ENCODE peak calls at places on chromosomes 1 and 21, in nine cellular contexts. J is A549, H is ovary, E is transverse colon, D is stomach, G is K562, Y is tibial nerve, A is SK-N-SH, T is suprapubic skin. R is an unnamed sample.

GRCh38 chr1:227958617-227959324 is 11.0 kb upstream of the WNT9A start:
- DNase-seq in J (no peak), H (no peak), E (no peak), D (peak; percentile 14), G (peak; percentile 2), Y (no peak), A (no peak), T (peak; percentile 49), R (no peak)

GRCh38 chr1:89198500-89199072 is at the start of gene GBP4:
- DNase-seq in J (no peak), H (peak; percentile 57), E (peak; percentile 46), D (peak; percentile 42), G (no peak), Y (peak; percentile 44), A (no peak), T (no peak), R (no peak)

GRCh38 chr1:46539968-46540367 is 11.5 kb downstream of the KNCN start:
- DNase-seq in J (no peak), H (no peak), E (no peak), D (no peak), G (peak; percentile 14), Y (no peak), A (no peak), T (no peak), R (no peak)

GRCh38 chr1:232533328-232533727 is 96.6 kb downstream of the SIPA1L2 start:
- DNase-seq in J (no peak), H (no peak), E (no peak), D (no peak), G (no peak), Y (no peak), A (no peak), T (no peak), R (no peak)

GRCh38 chr1:156421062-156421938 is 52.3 kb downstream of the RHBG start:
- DNase-seq in J (peak; percentile 98), H (peak; percentile 66), E (peak; percentile 78), D (peak; percentile 74), G (peak; percentile 98), Y (peak; percentile 55), A (peak; percentile 98), T (no peak), R (peak; percentile 19)

GRCh38 chr1:10795305-10796021 is 983 bp downstream of the CASZ1 start:
- DNase-seq in J (no peak), H (no peak), E (peak; percentile 42), D (no peak), G (no peak), Y (no peak), A (peak; percentile 59), T (no peak), R (no peak)

GRCh38 chr1:229380514-229381160 is 37.8 kb upstream of the CCSAP start:
- DNase-seq in J (no peak), H (no peak), E (no peak), D (no peak), G (no peak), Y (no peak), A (no peak), T (no peak), R (no peak)

GRCh38 chr1:49626474-49626873 is 397.3 kb downstream of the AGBL4 start:
- DNase-seq in J (no peak), H (no peak), E (no peak), D (no peak), G (no peak), Y (no peak), A (no peak), T (no peak), R (no peak)

GRCh38 chr1:159853417-159853816 is 9.0 kb downstream of the VSIG8 start:
- DNase-seq in J (no peak), H (no peak), E (no peak), D (no peak), G (no peak), Y (no peak), A (no peak), T (no peak), R (no peak)

GRCh38 chr1:192580351-192580962 is 4.9 kb downstream of the RGS1 start:
- DNase-seq in J (no peak), H (no peak), E (peak; percentile 16), D (no peak), G (no peak), Y (peak; percentile 52), A (no peak), T (no peak), R (peak; percentile 20)

GRCh38 chr1:64983110-64983509 is 16.8 kb upstream of the JAK1 start:
- DNase-seq in J (peak; percentile 84), H (no peak), E (no peak), D (no peak), G (peak; percentile 33), Y (no peak), A (peak; percentile 61), T (no peak), R (peak; percentile 84)
- TF ChIP-seq EP300 in J (peak; percentile 37), H (no peak), E (no peak), D (no peak), G (no peak), Y (no peak), A (no peak), T (no peak), R (no peak)

DNA sequence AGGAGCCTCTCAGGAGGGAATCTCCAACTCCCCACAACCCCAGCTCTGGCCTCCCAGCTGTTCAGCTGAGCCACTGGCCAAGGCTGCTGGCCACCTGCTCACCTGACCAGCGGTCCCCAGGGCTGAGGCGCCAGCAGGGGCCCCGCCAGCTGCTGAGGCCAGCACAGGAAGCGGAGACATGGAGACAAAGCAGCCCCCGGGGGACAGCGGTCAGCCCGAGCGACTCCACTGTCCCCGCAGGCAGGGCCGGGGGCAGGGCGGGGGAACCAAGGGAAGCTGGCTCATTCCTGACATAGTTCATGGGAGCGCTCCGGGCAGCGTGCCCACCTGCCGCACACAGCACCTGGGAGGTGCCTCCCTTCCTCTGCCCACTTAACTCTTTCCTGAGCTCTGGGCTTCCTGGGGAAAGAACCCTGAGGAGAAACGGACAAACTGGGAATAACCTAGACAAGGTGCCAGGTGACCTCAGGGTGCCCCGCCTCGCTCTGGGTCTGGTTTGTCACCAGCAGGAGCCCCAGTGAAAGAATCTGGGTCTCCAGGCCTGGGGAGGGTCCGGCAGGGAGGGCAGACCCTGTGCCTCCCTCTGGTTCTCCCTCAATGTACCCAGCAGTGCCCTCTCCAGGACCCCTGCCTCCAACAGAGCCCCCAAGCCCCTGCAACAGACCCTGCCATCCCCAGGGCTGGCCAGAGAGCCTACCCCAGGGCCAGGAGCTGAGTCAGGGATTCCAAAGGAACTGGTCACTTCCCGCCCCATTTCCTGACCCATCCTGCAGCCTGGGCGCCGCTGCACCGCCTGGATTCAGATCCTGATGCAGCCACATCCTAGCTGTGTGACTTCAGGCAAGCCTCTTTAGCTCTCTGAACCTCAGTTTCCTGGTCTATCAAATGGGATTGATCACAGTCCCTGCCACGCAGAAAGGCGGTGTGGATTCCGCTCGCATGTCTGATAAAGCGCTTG is 10.6 kb downstream of the EPHA2 start:
- DNase-seq in J (peak; percentile 83), H (peak; percentile 79), E (peak; percentile 84), D (peak; percentile 94), G (no peak), Y (peak; percentile 45), A (no peak), T (no peak), R (peak; percentile 68)
- TF ChIP-seq EP300 in J (no peak), H (no peak), E (no peak), D (no peak), G (no peak), Y (peak; percentile 64), A (no peak), T (no peak), R (no peak)

GRCh38 chr21:24290151-24290833 is 1317.0 kb downstream of the MRPL39 start:
- DNase-seq in J (no peak), H (no peak), E (no peak), D (no peak), G (no peak), Y (no peak), A (no peak), T (no peak), R (no peak)
- TF ChIP-seq EP300 in J (no peak), H (no peak), E (no peak), D (no peak), G (no peak), Y (no peak), A (no peak), T (no peak), R (no peak)

DNA sequence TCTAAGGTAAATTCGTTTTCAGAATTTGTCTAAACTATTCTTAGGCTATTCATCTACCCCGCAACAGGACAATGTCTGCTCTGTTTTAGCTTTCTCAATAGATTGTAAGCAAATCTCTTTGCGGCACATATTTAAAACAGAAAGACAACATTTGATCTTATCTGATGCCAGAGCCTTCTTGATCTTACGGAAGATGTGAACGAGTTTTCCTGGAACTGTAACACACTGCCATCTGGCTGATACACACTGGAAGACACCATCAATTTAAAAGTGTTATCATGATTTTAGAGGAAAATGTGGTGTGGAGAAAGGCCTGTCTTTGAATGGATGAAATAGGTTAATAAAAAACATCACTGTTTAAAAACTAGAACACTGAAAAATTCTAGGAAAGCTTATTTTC is 36.1 kb downstream of the COA6 start:
- DNase-seq in J (no peak), H (no peak), E (no peak), D (no peak), G (no peak), Y (no peak), A (peak; percentile 57), T (no peak), R (no peak)
- TF ChIP-seq EP300 in J (no peak), H (no peak), E (no peak), D (no peak), G (no peak), Y (no peak), A (peak; percentile 74), T (no peak), R (no peak)

GRCh38 chr1:173507205-173507846 is 30.2 kb downstream of the PRDX6 start:
- DNase-seq in J (no peak), H (no peak), E (no peak), D (no peak), G (no peak), Y (no peak), A (no peak), T (no peak), R (no peak)

GRCh38 chr1:173506437-173506836 is 29.3 kb downstream of the PRDX6 start:
- DNase-seq in J (peak; percentile 20), H (no peak), E (peak; percentile 82), D (peak; percentile 56), G (no peak), Y (no peak), A (no peak), T (no peak), R (peak; percentile 40)

GRCh38 chr1:173507847-173508209 is 30.7 kb downstream of the PRDX6 start:
- DNase-seq in J (no peak), H (no peak), E (no peak), D (no peak), G (no peak), Y (no peak), A (no peak), T (no peak), R (no peak)

GRCh38 chr1:173509797-173510196 is 32.7 kb downstream of the PRDX6 start:
- DNase-seq in J (no peak), H (no peak), E (no peak), D (no peak), G (no peak), Y (no peak), A (no peak), T (no peak), R (no peak)

GRCh38 chr1:173508541-173508940 is 31.4 kb downstream of the PRDX6 start:
- DNase-seq in J (no peak), H (no peak), E (no peak), D (no peak), G (no peak), Y (no peak), A (no peak), T (no peak), R (no peak)
- TF ChIP-seq EP300 in J (no peak), H (no peak), E (no peak), D (no peak), G (no peak), Y (no peak), A (no peak), T (no peak), R (no peak)

GRCh38 chr1:161440312-161440894 is 64.9 kb upstream of the FCGR2A start:
- DNase-seq in J (peak; percentile 78), H (peak; percentile 45), E (peak; percentile 68), D (peak; percentile 48), G (peak; percentile 89), Y (no peak), A (peak; percentile 92), T (no peak), R (peak; percentile 51)
- TF ChIP-seq EP300 in J (no peak), H (no peak), E (no peak), D (no peak), G (no peak), Y (no peak), A (no peak), T (no peak), R (no peak)